ENCODE peak calls at places on chromosomes 1 and 21, in seven cellular contexts. Q, F, N, I, U, W and O are unnamed samples.

GRCh38 chr1:46667782-46668760 is at the start of gene ATPAF1:
- DNase-seq in W (peak), F (peak), N (peak), I (peak), U (peak), Q (peak), O (peak)

GRCh38 chr1:58545591-58546519 is 671 bp downstream of the OMA1 start:
- DNase-seq in W (peak), U (peak), I (peak), F (peak), N (peak), Q (peak), O (peak)

GRCh38 chr1:202589190-202589680 is 121.0 kb downstream of the SYT2 start:
- DNase-seq in Q (no peak), F (peak), W (peak), N (peak), I (peak), U (peak), O (no peak)

GRCh38 chr1:3907031-3907534 is 7.0 kb upstream of the C1orf174 start:
- DNase-seq in W (no peak), I (no peak), F (no peak), Q (peak), U (no peak), N (no peak), O (no peak)

GRCh38 chr1:16064536-16065196 is 8.8 kb downstream of the FAM131C start:
- DNase-seq in U (no peak), Q (no peak), I (no peak), W (no peak), N (no peak), F (no peak), O (no peak)

GRCh38 chr21:32698286-32698685 is 29.5 kb downstream of the SYNJ1 start:
- DNase-seq in I (no peak), N (no peak), Q (no peak), U (no peak), F (no peak), W (no peak), O (no peak)

GRCh38 chr1:14529436-14529835 is 69.0 kb upstream of the KAZN start:
- DNase-seq in I (no peak), N (no peak), W (no peak), U (no peak), F (no peak), Q (no peak), O (no peak)

GRCh38 chr1:107247679-107248078 is 106.8 kb downstream of the NTNG1 start:
- DNase-seq in F (no peak), U (no peak), I (no peak), N (no peak), Q (no peak), W (no peak), O (no peak)

GRCh38 chr1:114455102-114455785 is 55.8 kb downstream of the TRIM33 start:
- DNase-seq in I (no peak), Q (no peak), W (no peak), U (no peak), N (no peak), F (no peak), O (no peak)

GRCh38 chr1:44489481-44489880 is 84.4 kb downstream of the RNF220 start:
- DNase-seq in F (no peak), U (no peak), Q (no peak), I (no peak), N (no peak), W (no peak), O (no peak)

GRCh38 chr1:4931486-4931885 is 277.1 kb downstream of the AJAP1 start:
- DNase-seq in W (peak), I (no peak), Q (no peak), N (no peak), F (no peak), U (peak), O (no peak)

GRCh38 chr21:38790961-38791360 is 14.8 kb upstream of the ETS2 start:
- DNase-seq in I (no peak), U (no peak), Q (no peak), N (no peak), F (no peak), W (no peak), O (no peak)

GRCh38 chr1:98203461-98203860 is 282.6 kb upstream of the DPYD start:
- DNase-seq in I (no peak), N (no peak), U (no peak), W (no peak), F (no peak), Q (no peak), O (no peak)

GRCh38 chr1:8353386-8353785 is 35.5 kb downstream of the SLC45A1 start:
- DNase-seq in F (no peak), W (no peak), U (peak), Q (no peak), I (no peak), N (no peak), O (no peak)

GRCh38 chr21:37658994-37659458 is 257.2 kb downstream of the KCNJ6 start:
- DNase-seq in W (peak), F (no peak), U (peak), I (peak), Q (no peak), N (no peak), O (peak)

GRCh38 chr1:10788592-10789006 is 7.8 kb downstream of the CASZ1 start:
- DNase-seq in U (no peak), W (peak), Q (peak), F (peak), N (peak), I (no peak), O (no peak)

GRCh38 chr1:223496883-223497282 is 103.7 kb downstream of the CCDC185 start:
- DNase-seq in I (no peak), N (no peak), F (no peak), Q (no peak), U (no peak), W (no peak), O (no peak)

GRCh38 chr21:38989745-38990423 is 184.2 kb downstream of the ETS2 start:
- DNase-seq in F (no peak), I (no peak), N (peak), Q (no peak), W (peak), U (peak), O (no peak)

GRCh38 chr1:7931446-7931812 is 9.2 kb downstream of the TNFRSF9 start:
- DNase-seq in U (no peak), N (no peak), Q (no peak), I (no peak), W (no peak), F (no peak), O (no peak)

GRCh38 chr1:50426702-50427085 is 3.5 kb upstream of the DMRTA2 start:
- DNase-seq in N (no peak), U (no peak), F (no peak), Q (no peak), W (no peak), I (no peak), O (no peak)

GRCh38 chr1:236176337-236177336 is 34.3 kb downstream of the GPR137B start:
- DNase-seq in N (no peak), U (no peak), F (no peak), I (no peak), Q (no peak), W (no peak), O (no peak)

GRCh38 chr1:197692965-197693364 is 82.3 kb downstream of the DENND1B start:
- DNase-seq in I (no peak), U (no peak), Q (no peak), W (no peak), N (no peak), F (no peak), O (no peak)

GRCh38 chr1:19203440-19203839 is 6.6 kb downstream of the UBR4 start:
- DNase-seq in W (peak), I (no peak), U (no peak), N (peak), F (no peak), Q (no peak), O (no peak)

GRCh38 chr1:14102180-14102579 is 402.2 kb downstream of the PRDM2 start:
- DNase-seq in W (no peak), Q (no peak), U (no peak), F (no peak), N (no peak), I (no peak), O (no peak)

GRCh38 chr1:81114191-81114590 is 686.5 kb upstream of the ADGRL2 start:
- DNase-seq in F (no peak), N (no peak), I (no peak), Q (no peak), W (no peak), U (peak), O (no peak)

GRCh38 chr1:82994866-82995370 is 1004.0 kb downstream of the TTLL7 start:
- DNase-seq in Q (no peak), W (no peak), I (no peak), F (no peak), U (no peak), N (no peak), O (no peak)

GRCh38 chr1:43233631-43234030 is 36.2 kb upstream of the TMEM125 start:
- DNase-seq in Q (no peak), N (no peak), F (no peak), I (no peak), U (no peak), W (no peak), O (no peak)

GRCh38 chr1:200226268-200226968 is 183.4 kb downstream of the ZNF281 start:
- DNase-seq in N (no peak), Q (no peak), I (no peak), F (no peak), U (no peak), W (no peak), O (no peak)

GRCh38 chr1:211928222-211928856 is 97.8 kb upstream of the LPGAT1 start:
- DNase-seq in I (no peak), Q (no peak), F (no peak), N (no peak), W (peak), U (no peak), O (no peak)

GRCh38 chr1:156675271-156675708 is 1.9 kb downstream of the NES start:
- DNase-seq in U (no peak), Q (no peak), N (no peak), F (no peak), I (no peak), W (no peak), O (no peak)

GRCh38 chr21:42237577-42237976 is 18.6 kb downstream of the ABCG1 start:
- DNase-seq in F (no peak), W (no peak), N (no peak), Q (no peak), U (no peak), I (no peak), O (no peak)

GRCh38 chr1:169484683-169485426 is 889 bp downstream of the SLC19A2 start:
- DNase-seq in Q (peak), N (peak), U (peak), W (peak), F (peak), I (peak), O (peak)

GRCh38 chr1:87180682-87181081 is 148.0 kb upstream of the LMO4 start:
- DNase-seq in W (no peak), Q (no peak), F (no peak), U (no peak), I (no peak), N (no peak), O (no peak)

GRCh38 chr1:205118810-205119209 is 3.0 kb downstream of the RBBP5 start:
- DNase-seq in N (no peak), I (no peak), U (no peak), Q (no peak), W (no peak), F (no peak), O (no peak)

GRCh38 chr1:244011251-244011650 is 39.8 kb upstream of the ZBTB18 start:
- DNase-seq in Q (no peak), U (no peak), N (no peak), W (no peak), F (no peak), I (no peak), O (no peak)

GRCh38 chr21:26966978-26967913 is at the start of gene ADAMTS5:
- DNase-seq in Q (peak), I (no peak), W (no peak), N (peak), F (peak), U (peak), O (no peak)

GRCh38 chr21:26966360-26966977 is 419 bp downstream of the ADAMTS5 start:
- DNase-seq in U (no peak), N (peak), W (no peak), I (no peak), Q (no peak), F (no peak), O (no peak)

GRCh38 chr21:26964379-26964778 is 2.5 kb downstream of the ADAMTS5 start:
- DNase-seq in W (no peak), U (peak), Q (no peak), I (peak), F (peak), N (peak), O (no peak)

GRCh38 chr21:26965091-26965566 is 1.8 kb downstream of the ADAMTS5 start:
- DNase-seq in F (no peak), Q (no peak), U (no peak), N (no peak), W (no peak), I (peak), O (no peak)

GRCh38 chr21:26965567-26966359 is 1.1 kb downstream of the ADAMTS5 start:
- DNase-seq in U (peak), W (no peak), I (no peak), N (peak), F (peak), Q (peak), O (peak)
- TF ChIP-seq POLR2A in U (peak), W (no peak), I (no peak), N (no peak), F (no peak), Q (no peak), O (no peak)

DNA sequence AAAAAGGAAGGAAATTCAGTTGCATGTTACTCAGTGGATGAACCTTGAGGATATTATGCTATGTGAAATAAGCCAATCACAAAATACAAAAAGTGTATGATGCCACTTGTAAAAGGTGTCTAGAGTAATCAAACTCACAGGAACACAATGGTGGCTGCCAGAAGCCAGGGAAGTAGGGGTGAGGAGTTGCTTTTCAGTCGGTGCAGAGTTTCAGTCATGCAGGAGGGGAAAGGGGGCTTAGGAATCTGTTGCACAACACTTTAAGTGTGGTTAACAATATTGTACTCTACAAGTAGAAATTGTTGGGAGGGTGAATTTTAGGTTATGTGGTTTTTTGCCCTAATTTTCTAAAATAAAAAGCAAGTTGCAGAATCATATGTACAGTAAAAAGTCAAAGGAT is 184.2 kb upstream of the RAB4A start:
- DNase-seq in Q (no peak), U (no peak), F (no peak), I (no peak), W (no peak), N (no peak), O (no peak)
- H3K27ac ChIP-seq in Q (no peak), U (no peak), F (no peak), I (no peak), W (no peak), N (no peak), O (no peak)

DNA sequence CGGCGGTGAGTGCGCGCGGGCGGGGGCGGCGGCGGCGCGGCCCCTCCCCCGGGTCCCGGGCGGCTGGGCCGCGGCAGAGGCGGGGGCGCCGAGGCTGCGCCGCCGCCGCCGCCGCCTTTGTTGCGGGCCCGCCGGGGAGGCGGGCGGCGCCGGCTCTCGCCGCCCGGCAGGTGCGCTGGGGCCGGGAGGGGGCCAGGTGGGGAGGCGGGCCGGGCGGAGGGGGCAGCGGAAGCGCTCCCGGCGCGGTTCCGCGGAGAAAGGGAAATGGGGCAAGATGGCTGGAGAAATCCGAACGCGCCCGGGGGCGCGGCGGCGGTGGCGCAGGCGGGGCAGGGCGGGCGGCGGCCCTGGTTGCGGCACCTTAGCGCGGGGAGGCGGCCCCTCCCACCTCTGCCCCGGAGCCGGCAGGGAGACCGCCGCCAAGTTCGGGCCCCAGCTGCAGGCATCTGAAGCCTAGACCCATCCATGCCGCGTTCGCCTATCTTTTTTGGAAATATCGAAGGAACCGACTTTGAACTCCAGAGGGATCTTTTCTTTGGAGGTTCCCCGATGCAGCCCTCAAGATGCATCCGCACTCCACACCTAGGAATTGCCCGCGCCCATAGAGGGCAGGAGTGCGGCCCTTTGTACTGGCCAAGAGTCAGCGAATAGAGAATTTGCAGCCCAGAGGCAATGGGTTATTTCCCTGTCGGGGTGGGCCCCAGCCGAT is 479 bp downstream of the POGK start:
- DNase-seq in I (no peak), U (peak), Q (peak), F (peak), N (peak), W (peak), O (peak)
- TF ChIP-seq POLR2A in I (no peak), U (no peak), Q (no peak), F (no peak), N (no peak), W (no peak), O (no peak)

GRCh38 chr1:25731626-25732370 is 68.2 kb upstream of the SELENON start:
- DNase-seq in N (no peak), U (no peak), F (no peak), I (no peak), W (no peak), Q (no peak), O (no peak)

GRCh38 chr1:25729045-25729444 is 70.9 kb upstream of the SELENON start:
- DNase-seq in I (no peak), N (no peak), Q (no peak), F (no peak), U (no peak), W (no peak), O (no peak)

GRCh38 chr1:25732821-25733220 is 67.2 kb upstream of the SELENON start:
- DNase-seq in I (no peak), Q (no peak), N (no peak), W (no peak), U (no peak), F (no peak), O (no peak)

GRCh38 chr1:25729774-25730173 is 70.2 kb upstream of the SELENON start:
- DNase-seq in U (no peak), W (peak), N (no peak), F (no peak), Q (no peak), I (no peak), O (no peak)

GRCh38 chr1:25731148-25731547 is 68.8 kb upstream of the SELENON start:
- DNase-seq in I (no peak), F (no peak), U (no peak), N (no peak), Q (no peak), W (no peak), O (no peak)
- H3K27ac ChIP-seq in I (no peak), F (no peak), U (no peak), N (no peak), Q (no peak), W (no peak), O (no peak)

GRCh38 chr1:26900815-26901511 is 696 bp upstream of the GPATCH3 start:
- DNase-seq in U (no peak), F (no peak), N (no peak), W (no peak), Q (peak), I (no peak), O (no peak)

GRCh38 chr1:26894263-26894662 is 4.2 kb upstream of the GPN2 start:
- DNase-seq in N (no peak), Q (no peak), I (no peak), F (no peak), U (no peak), W (no peak), O (no peak)

GRCh38 chr1:26897351-26897750 is 2.9 kb downstream of the GPATCH3 start:
- DNase-seq in W (no peak), U (no peak), Q (no peak), N (no peak), I (no peak), F (no peak), O (no peak)

DNA sequence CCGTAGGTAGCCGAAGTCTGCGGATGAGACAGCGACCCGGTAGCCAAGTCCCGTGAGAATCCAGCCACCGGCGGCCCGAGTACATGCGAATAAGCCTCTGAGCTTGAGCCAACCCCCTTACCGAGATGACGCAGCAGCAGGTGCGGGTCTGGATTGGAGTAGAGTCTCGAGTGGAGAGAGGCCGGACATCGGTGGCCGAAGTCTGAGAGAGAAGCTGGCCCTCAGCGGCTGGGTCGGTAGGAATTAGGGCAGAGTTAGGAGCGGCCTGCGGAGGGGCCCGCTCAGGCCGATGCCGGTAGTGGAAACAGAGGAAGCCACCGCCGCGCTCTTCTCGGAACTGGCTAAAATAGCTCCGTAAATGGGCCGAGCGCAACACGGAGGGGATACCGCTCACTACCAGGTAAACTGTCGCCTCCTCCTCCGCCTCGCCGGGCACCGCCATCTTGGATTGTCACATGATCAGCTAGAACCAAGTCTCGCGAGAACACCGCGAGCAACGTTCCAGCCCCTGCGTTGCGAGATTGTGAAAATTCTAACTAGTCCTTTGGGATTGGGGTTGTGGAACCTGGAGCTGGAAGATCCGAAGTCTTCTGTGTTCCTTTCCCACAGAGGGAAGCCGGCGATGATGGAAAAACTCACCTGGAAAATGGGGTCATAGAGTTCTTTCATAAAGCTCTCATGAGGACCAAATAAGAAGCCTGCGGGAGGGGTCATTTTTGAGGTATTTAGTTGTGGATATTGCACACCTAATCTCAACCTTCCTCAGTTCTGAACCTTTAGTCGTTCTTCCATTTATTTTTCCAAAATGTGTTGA is at the start of gene GPATCH3:
- DNase-seq in Q (peak), N (peak), U (peak), F (peak), W (peak), I (peak), O (peak)
- TF ChIP-seq POLR2A in Q (peak), N (no peak), U (no peak), F (peak), W (peak), I (no peak), O (peak)

GRCh38 chr1:229661897-229662296 is 35.9 kb downstream of the URB2 start:
- DNase-seq in F (no peak), I (no peak), U (no peak), Q (no peak), N (no peak), W (no peak), O (no peak)

GRCh38 chr1:229669333-229669732 is 43.3 kb downstream of the URB2 start:
- DNase-seq in U (no peak), Q (no peak), I (no peak), F (no peak), N (no peak), W (no peak), O (no peak)

GRCh38 chr1:229665912-229666558 is 40.0 kb downstream of the URB2 start:
- DNase-seq in N (no peak), U (no peak), W (no peak), F (no peak), I (no peak), Q (no peak), O (no peak)

GRCh38 chr1:229661022-229661877 is 35.2 kb downstream of the URB2 start:
- DNase-seq in I (peak), Q (peak), W (peak), N (peak), F (peak), U (peak), O (peak)

GRCh38 chr1:229664133-229664689 is 38.2 kb downstream of the URB2 start:
- DNase-seq in W (peak), U (no peak), I (no peak), N (no peak), F (peak), Q (no peak), O (peak)
- H3K27ac ChIP-seq in W (no peak), U (no peak), I (no peak), N (no peak), F (no peak), Q (no peak), O (no peak)